ENCODE peak calls at places on chromosomes 13 and 19, in six cellular contexts. S is suprapubic skin, J is tibial artery, U is NB4, C is GM20000, I is nephron progenitor cell. H is an unnamed sample.

GRCh38 chr13:75016225-75016624 is 465.7 kb downstream of the TBC1D4 start:
- DNase-seq in S (no peak), J (no peak), U (no peak), C (no peak), I (no peak), H (no peak)

GRCh38 chr13:77919351-77920294 is 992 bp upstream of the EDNRB start:
- DNase-seq in S (peak), J (no peak), U (peak), C (no peak), I (peak), H (no peak)

GRCh38 chr13:74056829-74057564 is 77.2 kb downstream of the KLF12 start:
- DNase-seq in S (no peak), J (no peak), U (no peak), C (no peak), I (no peak), H (no peak)

GRCh38 chr13:30114586-30115256 is 192.6 kb downstream of the KATNAL1 start:
- DNase-seq in S (peak), J (peak), U (peak), C (peak), I (peak), H (peak)

GRCh38 chr13:93230466-93230865 is 3.9 kb downstream of the GPC6 start:
- DNase-seq in S (no peak), J (no peak), U (no peak), C (no peak), I (no peak), H (no peak)

GRCh38 chr13:77981191-77981925 is 62.7 kb upstream of the EDNRB start:
- DNase-seq in S (no peak), J (no peak), U (no peak), C (no peak), I (no peak), H (no peak)

GRCh38 chr19:10744848-10745293 is 27.0 kb downstream of the DNM2 start:
- DNase-seq in S (no peak), J (no peak), U (no peak), C (no peak), I (no peak), H (no peak)

GRCh38 chr19:40335855-40336700 is 12.1 kb downstream of the C19orf47 start:
- DNase-seq in S (no peak), J (no peak), U (no peak), C (no peak), I (no peak), H (no peak)

GRCh38 chr19:52622261-52622660 is 15.9 kb downstream of the ZNF83 start:
- DNase-seq in S (no peak), J (no peak), U (no peak), C (no peak), I (no peak), H (no peak)
- TF ChIP-seq CTCF in S (no peak), J (no peak), U (no peak), C (no peak), I (no peak), H (no peak)

GRCh38 chr13:21022694-21023325 is 38.6 kb downstream of the LATS2 start:
- DNase-seq in S (no peak), J (no peak), U (no peak), C (no peak), I (peak), H (no peak)
- TF ChIP-seq CTCF in S (no peak), J (no peak), U (peak), C (no peak), I (no peak), H (no peak)

GRCh38 chr19:47226426-47227346 is 4.3 kb downstream of the BBC3 start:
- DNase-seq in S (peak), J (peak), U (peak), C (peak), I (no peak), H (peak)
- TF ChIP-seq CTCF in S (no peak), J (no peak), U (no peak), C (no peak), I (no peak), H (no peak)

GRCh38 chr19:1245884-1246816 is 2.2 kb upstream of the MIDN start:
- DNase-seq in S (no peak), J (peak), U (no peak), C (no peak), I (peak), H (no peak)

GRCh38 chr19:1249990-1250298 is 1.6 kb downstream of the MIDN start:
- DNase-seq in S (no peak), J (no peak), U (no peak), C (no peak), I (no peak), H (no peak)

GRCh38 chr19:1248454-1249297 is at the start of gene MIDN:
- DNase-seq in S (no peak), J (peak), U (peak), C (peak), I (peak), H (peak)

GRCh38 chr19:1249298-1249989 is 1.1 kb downstream of the MIDN start:
- DNase-seq in S (peak), J (peak), U (peak), C (peak), I (peak), H (peak)

GRCh38 chr19:1247747-1248453 is 483 bp upstream of the MIDN start:
- DNase-seq in S (no peak), J (peak), U (peak), C (no peak), I (peak), H (peak)
- TF ChIP-seq CTCF in S (no peak), J (no peak), U (peak), C (peak), I (no peak), H (peak)

GRCh38 chr13:33932765-33933406 is 114.9 kb downstream of the RFC3 start:
- DNase-seq in S (no peak), J (no peak), U (no peak), C (no peak), I (no peak), H (no peak)
- TF ChIP-seq CTCF in S (no peak), J (no peak), U (no peak), C (no peak), I (no peak), H (no peak)

GRCh38 chr19:45401815-45402468 is 2.9 kb downstream of the PPP1R13L start:
- DNase-seq in S (no peak), J (no peak), U (no peak), C (no peak), I (no peak), H (no peak)

GRCh38 chr19:45403272-45403671 is 1.6 kb downstream of the PPP1R13L start:
- DNase-seq in S (no peak), J (no peak), U (no peak), C (no peak), I (no peak), H (no peak)

GRCh38 chr19:45403781-45404556 is 900 bp downstream of the PPP1R13L start:
- DNase-seq in S (no peak), J (no peak), U (peak), C (peak), I (peak), H (peak)

GRCh38 chr19:45404557-45405434 is at the start of gene PPP1R13L:
- DNase-seq in S (peak), J (peak), U (peak), C (peak), I (peak), H (peak)

GRCh38 chr19:45402469-45403070 is 2.3 kb downstream of the PPP1R13L start:
- DNase-seq in S (no peak), J (no peak), U (peak), C (peak), I (peak), H (peak)
- TF ChIP-seq CTCF in S (no peak), J (no peak), U (no peak), C (peak), I (peak), H (peak)